ENCODE peak calls at places on chromosomes 6 and 20, in eight cellular contexts. B is SK-N-SH, G is endodermal cell, J is mammary epithelial cell, U is H1, M is neuronal stem cell, X is HCT116, A is fibroblast of lung. O is an unnamed sample.

GRCh38 chr20:4082406-4083102 is 67.2 kb upstream of the RNF24 start:
- DNase-seq in B (peak), G (peak), J (peak), U (no peak), M (peak), X (no peak), A (peak), O (no peak)

GRCh38 chr20:32607727-32608663 is 22.9 kb upstream of the NOL4L start:
- DNase-seq in B (peak), G (no peak), J (no peak), U (no peak), M (no peak), X (no peak), A (no peak), O (no peak)

GRCh38 chr20:54711061-54711460 is 235.7 kb downstream of the DOK5 start:
- DNase-seq in B (no peak), G (no peak), J (no peak), U (no peak), M (no peak), X (no peak), A (no peak), O (no peak)

GRCh38 chr20:1775117-1775516 is 117.5 kb upstream of the SIRPG start:
- DNase-seq in B (no peak), G (no peak), J (peak), U (no peak), M (no peak), X (no peak), A (peak), O (no peak)

GRCh38 chr6:107187630-107188029 is 72.3 kb upstream of the BEND3 start:
- DNase-seq in B (no peak), G (no peak), J (no peak), U (no peak), M (no peak), X (no peak), A (no peak), O (no peak)

GRCh38 chr6:10516953-10517352 is 4.2 kb upstream of the GCNT2 start:
- DNase-seq in B (no peak), G (no peak), J (no peak), U (no peak), M (no peak), X (no peak), A (no peak), O (no peak)

GRCh38 chr6:134020071-134020470 is 32.4 kb downstream of the SLC2A12 start:
- DNase-seq in B (no peak), G (no peak), J (no peak), U (no peak), M (no peak), X (no peak), A (no peak), O (no peak)

GRCh38 chr6:122248001-122248669 is 151.3 kb upstream of the HSF2 start:
- DNase-seq in B (no peak), G (no peak), J (no peak), U (no peak), M (no peak), X (no peak), A (no peak), O (no peak)

GRCh38 chr20:29410805-29411457 is 1846.5 kb upstream of the DEFB115 start:
- DNase-seq in B (peak), G (no peak), J (no peak), U (no peak), M (no peak), X (no peak), A (no peak), O (no peak)

GRCh38 chr6:53734473-53735299 is 60.1 kb upstream of the LRRC1 start:
- DNase-seq in B (peak), G (peak), J (peak), U (peak), M (no peak), X (peak), A (peak), O (no peak)

DNA sequence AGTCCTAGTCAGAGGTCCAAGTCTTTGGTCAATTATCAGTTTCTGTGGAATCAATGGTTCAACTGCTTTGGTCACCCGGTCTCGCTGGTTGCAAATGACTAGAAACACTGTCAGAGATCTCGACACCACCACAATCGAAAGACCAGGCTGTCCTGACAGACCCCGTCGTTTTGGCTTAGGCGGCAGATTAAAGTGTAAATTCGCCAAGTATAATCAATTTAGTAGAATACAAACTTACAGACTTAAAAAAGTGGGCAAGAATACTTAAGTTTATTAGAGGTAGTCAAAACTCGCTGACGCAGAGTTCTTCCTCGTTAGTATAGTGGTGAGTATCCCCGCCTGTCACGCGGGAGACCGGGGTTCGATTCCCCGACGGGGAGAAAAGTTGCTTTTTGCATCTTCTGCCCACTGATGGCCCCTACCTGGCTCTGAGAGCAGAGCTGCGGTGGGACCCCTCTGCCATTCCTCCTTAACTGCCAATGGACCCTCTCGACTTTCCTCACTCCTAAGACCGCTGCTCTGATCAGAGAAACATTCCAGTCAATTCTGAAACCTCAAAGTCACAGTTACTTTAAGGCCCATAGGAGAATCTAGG is 30.6 kb upstream of the ZNF184 start:
- DNase-seq in B (peak), G (peak), J (peak), U (no peak), M (peak), X (peak), A (peak), O (peak)
- H3K9ac ChIP-seq in B (no peak), G (peak), J (peak), U (peak), M (no peak), X (peak), A (no peak), O (peak)

GRCh38 chr6:27241443-27241842 is 6.1 kb upstream of the PRSS16 start:
- DNase-seq in B (no peak), G (no peak), J (no peak), U (no peak), M (no peak), X (no peak), A (no peak), O (no peak)

GRCh38 chr6:27237089-27237723 is 10.3 kb upstream of the PRSS16 start:
- DNase-seq in B (no peak), G (peak), J (peak), U (no peak), M (no peak), X (peak), A (peak), O (peak)

GRCh38 chr6:27234576-27234975 is 12.9 kb upstream of the PRSS16 start:
- DNase-seq in B (no peak), G (no peak), J (no peak), U (no peak), M (no peak), X (no peak), A (no peak), O (no peak)

GRCh38 chr6:27239258-27239657 is 8.2 kb upstream of the PRSS16 start:
- DNase-seq in B (no peak), G (no peak), J (no peak), U (no peak), M (no peak), X (no peak), A (no peak), O (no peak)

DNA sequence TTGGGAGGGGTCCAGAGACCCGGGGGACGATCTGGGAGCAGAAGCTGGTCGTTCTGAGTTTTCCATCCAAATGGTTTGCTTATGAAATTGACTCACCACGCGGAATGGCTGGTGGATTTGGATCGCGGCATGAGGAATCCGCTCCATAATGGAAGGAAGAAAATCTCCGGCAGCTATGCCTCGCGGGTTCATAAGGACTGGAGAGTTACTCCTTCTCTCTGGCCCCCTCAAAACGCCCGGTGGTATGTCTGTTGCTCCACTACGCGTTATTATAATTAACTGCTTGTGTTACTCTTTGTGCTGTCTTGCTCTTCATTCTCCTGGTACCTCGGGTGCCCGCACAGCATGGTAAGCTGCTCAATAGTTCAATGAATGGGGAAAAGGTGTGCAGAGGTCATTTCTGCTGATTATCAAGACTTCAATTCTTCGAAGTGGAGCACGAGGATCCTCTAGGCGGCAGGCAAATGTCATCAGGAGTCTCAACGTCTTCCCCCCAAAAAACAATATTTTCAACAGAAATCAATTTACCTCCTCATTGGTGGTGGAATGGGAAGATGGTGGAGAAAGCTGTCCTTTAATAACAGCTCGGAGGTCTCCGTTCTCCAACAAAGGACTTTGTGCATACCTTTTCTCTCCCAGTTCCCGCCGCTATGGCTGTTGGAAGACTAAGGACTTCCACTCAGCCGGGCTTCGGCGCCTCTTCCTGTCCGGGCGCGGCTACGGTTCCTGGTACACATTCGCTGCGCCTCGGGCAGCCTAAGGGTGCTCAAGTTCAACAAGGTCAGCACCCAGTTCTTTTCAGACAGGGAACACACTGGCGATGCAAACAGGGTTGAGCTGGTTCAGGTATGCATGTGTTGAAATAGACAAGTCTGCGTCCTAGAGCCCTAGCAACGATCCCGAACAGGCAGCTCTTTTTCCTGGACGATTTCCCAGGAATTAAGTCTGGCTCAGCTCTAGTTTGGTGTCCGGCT is 9.2 kb upstream of the PRSS16 start:
- DNase-seq in B (no peak), G (peak), J (peak), U (no peak), M (no peak), X (no peak), A (no peak), O (no peak)
- H3K4me3 ChIP-seq in B (peak), G (peak), J (peak), U (peak), M (peak), X (no peak), A (peak), O (peak)

GRCh38 chr6:797479-798077 is 104.6 kb upstream of the EXOC2 start:
- DNase-seq in B (peak), G (peak), J (peak), U (no peak), M (peak), X (peak), A (peak), O (peak)
- H3K9ac ChIP-seq in B (no peak), G (no peak), J (no peak), U (no peak), M (no peak), X (no peak), A (no peak), O (no peak)

DNA sequence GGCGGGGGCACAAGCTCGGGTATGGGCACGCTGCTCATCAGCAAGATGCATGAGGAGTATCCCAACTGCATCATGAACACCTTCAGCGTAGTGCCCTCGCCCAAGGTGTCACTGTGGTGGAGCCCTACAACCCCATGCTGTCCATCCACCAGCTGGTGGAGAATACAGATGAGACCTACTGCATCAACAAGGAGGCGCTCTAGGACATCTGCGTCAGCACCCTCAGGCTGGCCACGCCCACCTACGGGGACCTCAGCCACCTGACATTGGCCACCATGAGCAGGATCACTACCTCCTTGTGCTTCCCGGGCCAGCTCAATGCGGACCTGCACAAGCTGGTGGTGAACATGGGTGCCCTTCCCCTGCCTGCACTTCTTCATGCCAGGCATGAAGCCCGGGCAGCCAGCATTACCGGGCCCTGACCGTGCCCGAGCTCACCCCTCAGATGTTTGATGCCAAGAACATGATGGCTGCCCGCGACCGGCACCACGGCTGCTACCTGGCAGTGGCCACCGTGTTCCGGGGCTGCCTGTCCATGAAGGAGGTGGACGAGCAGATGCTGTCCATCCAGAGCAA is 12.8 kb downstream of the GABRR2 start:
- DNase-seq in B (no peak), G (no peak), J (no peak), U (no peak), M (no peak), X (no peak), A (no peak), O (no peak)
- H3K4me3 ChIP-seq in B (no peak), G (no peak), J (no peak), U (no peak), M (no peak), X (no peak), A (no peak), O (no peak)

DNA sequence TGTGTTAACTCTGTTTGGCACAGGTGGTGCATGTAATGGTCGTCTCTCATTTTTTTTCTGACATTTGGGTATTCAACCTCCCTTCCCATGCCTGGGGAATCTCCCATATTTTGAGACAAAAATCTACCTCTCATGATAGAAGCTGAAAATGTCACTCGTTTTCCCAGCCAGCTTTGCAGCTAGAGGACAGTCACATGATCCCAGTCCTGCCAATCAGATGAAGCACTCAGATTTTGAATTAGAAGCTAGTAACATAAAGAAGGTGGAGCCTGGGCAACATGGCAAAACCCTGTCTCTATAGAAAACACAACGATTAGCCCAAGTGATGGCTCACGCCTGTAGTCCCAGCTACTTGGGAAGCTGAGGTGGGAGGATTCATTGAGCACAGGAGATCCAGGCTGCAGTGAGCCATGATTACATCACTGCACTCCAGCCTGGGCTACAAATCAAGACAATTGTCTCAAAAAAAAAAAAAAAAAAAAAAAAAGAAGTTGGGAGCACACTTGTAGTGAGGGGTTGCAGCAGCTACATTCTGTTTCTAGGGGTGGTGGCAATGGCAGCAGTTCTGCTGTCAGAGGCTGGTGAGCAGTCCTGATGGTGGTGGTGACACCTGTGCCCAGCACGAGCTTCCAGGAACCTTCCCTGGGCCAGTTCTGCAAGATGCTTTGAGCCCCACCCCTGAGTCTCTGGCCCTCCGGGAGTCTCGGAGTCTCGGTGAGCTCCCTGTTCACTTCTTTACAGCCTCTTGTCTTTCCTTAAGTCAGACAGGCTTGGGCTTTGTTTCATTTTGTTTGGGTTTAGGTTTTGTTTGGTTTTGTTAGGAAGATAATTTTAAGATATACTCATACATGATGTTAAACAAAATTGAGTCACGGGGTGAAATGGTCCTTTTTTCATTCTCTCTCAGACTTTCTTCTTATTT is 94.1 kb upstream of the KCNG1 start:
- DNase-seq in B (no peak), G (no peak), J (no peak), U (no peak), M (no peak), X (no peak), A (peak), O (no peak)
- H3K9ac ChIP-seq in B (no peak), G (no peak), J (no peak), U (no peak), M (no peak), X (no peak), A (no peak), O (no peak)

DNA sequence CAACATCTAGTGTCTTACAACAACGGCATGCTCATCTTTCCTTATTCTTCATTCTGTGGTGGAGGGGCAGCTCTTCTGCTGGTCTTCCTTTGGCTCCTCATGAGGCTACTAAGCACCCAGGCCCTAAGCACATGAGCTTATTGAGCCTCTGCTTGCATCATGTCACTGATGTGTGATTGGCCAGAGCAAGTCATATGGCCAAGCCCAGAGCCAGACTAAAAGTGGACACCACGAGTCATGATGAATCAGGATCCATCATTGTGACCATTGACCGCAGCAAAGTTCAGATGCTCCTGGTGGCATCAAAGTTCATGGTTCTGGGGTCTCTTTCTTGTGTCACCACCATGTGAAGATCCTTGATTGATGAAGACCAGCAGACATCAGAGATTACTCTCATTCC is 192.0 kb upstream of the FOXA2 start:
- DNase-seq in B (no peak), G (no peak), J (no peak), U (no peak), M (no peak), X (no peak), A (no peak), O (no peak)
- H3K4me3 ChIP-seq in B (no peak), G (no peak), J (no peak), U (no peak), M (no peak), X (no peak), A (no peak), O (no peak)

O was measured in SK-N-MC.